ENCODE peak calls at places on chromosomes 7 and 10, in seven cellular contexts. Z is GM13976; L is right cardiac atrium; G is NCI-H1092; H is SK-N-DZ; U is posterior cingulate gyrus; M is stimulated activated CD4-positive, alpha-beta T cell treated with anti-CD3 and anti-CD28 coated beads, Interleukin-4, amount 100 ng/mL, for 24 hours. O is an unnamed sample.

GRCh38 chr7:75650062-75650461 is 88.7 kb downstream of the HIP1 start:
- DNase-seq in L (no peak), G (peak), U (no peak), Z (no peak), M (no peak), H (no peak), O (no peak)

GRCh38 chr7:2495402-2496309 is 19.5 kb upstream of the GRIFIN start:
- DNase-seq in H (peak), Z (no peak), U (no peak), G (no peak), M (no peak), L (peak), O (no peak)

GRCh38 chr10:77173615-77174461 is 463.8 kb downstream of the KCNMA1 start:
- DNase-seq in Z (peak), M (peak), G (peak), U (peak), H (peak), L (peak), O (peak)

GRCh38 chr7:32476816-32477648 is 13.1 kb downstream of the LSM5 start:
- DNase-seq in H (no peak), G (no peak), L (no peak), Z (no peak), M (no peak), U (no peak), O (no peak)

GRCh38 chr7:73885975-73886798 is 25.2 kb downstream of the TMEM270 start:
- DNase-seq in L (peak), U (no peak), G (no peak), M (no peak), Z (no peak), H (no peak), O (peak)

GRCh38 chr10:130725474-130725970 is 586.0 kb downstream of the TCERG1L start:
- DNase-seq in G (no peak), L (no peak), M (no peak), H (no peak), Z (no peak), U (no peak), O (no peak)

GRCh38 chr10:628386-629045 is 61.0 kb downstream of the DIP2C start:
- DNase-seq in U (peak), Z (no peak), M (no peak), G (no peak), L (no peak), H (no peak), O (no peak)

GRCh38 chr10:71225291-71226058 is 13.1 kb downstream of the UNC5B start:
- DNase-seq in Z (no peak), M (no peak), H (no peak), G (no peak), U (peak), L (peak), O (no peak)

GRCh38 chr10:70404906-70405824 is 1.2 kb downstream of the EIF4EBP2 start:
- DNase-seq in M (peak), L (peak), H (peak), Z (peak), U (peak), G (no peak), O (peak)

GRCh38 chr7:140604760-140605159 is 35.9 kb downstream of the DENND2A start:
- DNase-seq in Z (no peak), M (no peak), L (no peak), G (no peak), U (no peak), H (no peak), O (peak)

GRCh38 chr7:5824297-5824610 is 42.8 kb upstream of the RNF216 start:
- DNase-seq in G (no peak), H (no peak), L (no peak), U (no peak), M (peak), Z (no peak), O (no peak)

GRCh38 chr7:84258628-84259027 is 64.0 kb upstream of the SEMA3A start:
- DNase-seq in U (no peak), G (no peak), M (no peak), L (no peak), H (no peak), Z (no peak), O (peak)

GRCh38 chr7:46145412-46145811 is 224.3 kb upstream of the IGFBP3 start:
- DNase-seq in L (no peak), Z (no peak), M (no peak), U (no peak), H (no peak), G (no peak), O (peak)

GRCh38 chr10:49752584-49752983 is 9.5 kb downstream of the OGDHL start:
- DNase-seq in L (no peak), G (no peak), Z (no peak), M (no peak), U (no peak), H (no peak), O (no peak)

GRCh38 chr7:40279991-40280390 is 145.2 kb downstream of the SUGCT start:
- DNase-seq in H (no peak), L (no peak), U (no peak), Z (no peak), G (no peak), M (no peak), O (no peak)

GRCh38 chr7:117072620-117073118 is 119.4 kb downstream of the ST7 start:
- DNase-seq in G (peak), L (peak), M (no peak), U (peak), H (no peak), Z (no peak), O (peak)

GRCh38 chr7:55280031-55280454 is 85.1 kb upstream of the LANCL2 start:
- DNase-seq in Z (peak), L (peak), G (peak), H (peak), M (peak), U (peak), O (peak)

GRCh38 chr10:72466018-72466417 is 111.3 kb upstream of the DNAJB12 start:
- DNase-seq in L (no peak), U (no peak), G (no peak), Z (no peak), M (no peak), H (no peak), O (no peak)

GRCh38 chr10:102399217-102400021 is 3.9 kb downstream of the NFKB2 start:
- DNase-seq in Z (peak), G (peak), M (peak), L (peak), H (peak), U (peak), O (peak)

GRCh38 chr7:144975882-144976281 is 140.0 kb upstream of the TPK1 start:
- DNase-seq in L (no peak), H (no peak), M (no peak), Z (no peak), G (no peak), U (no peak), O (no peak)

GRCh38 chr7:138125598-138126111 is 49.4 kb downstream of the AKR1D1 start:
- DNase-seq in L (no peak), U (no peak), H (no peak), Z (peak), G (no peak), M (no peak), O (peak)

GRCh38 chr7:112422842-112423496 is 27.3 kb upstream of the IFRD1 start:
- DNase-seq in L (peak), Z (peak), M (peak), U (peak), H (peak), G (no peak), O (peak)

GRCh38 chr10:89032141-89032814 is 41.7 kb downstream of the FAS start:
- DNase-seq in G (no peak), H (no peak), L (peak), U (no peak), M (peak), Z (peak), O (peak)

GRCh38 chr10:60032723-60033122 is 126.4 kb upstream of the CCDC6 start:
- DNase-seq in L (peak), H (peak), Z (peak), M (peak), G (peak), U (peak), O (peak)

GRCh38 chr10:99775850-99776249 is 6.6 kb upstream of the ABCC2 start:
- DNase-seq in U (no peak), M (no peak), G (no peak), H (no peak), L (no peak), Z (no peak), O (peak)

GRCh38 chr7:33733865-33734650 is 171.3 kb upstream of the BMPER start:
- DNase-seq in Z (no peak), M (no peak), U (no peak), G (peak), H (no peak), L (peak), O (no peak)

GRCh38 chr10:22005763-22006162 is 2.2 kb upstream of the DNAJC1 start:
- DNase-seq in H (no peak), L (no peak), Z (no peak), U (no peak), M (no peak), G (no peak), O (no peak)

GRCh38 chr10:113178771-113179170 is 228.7 kb downstream of the TCF7L2 start:
- DNase-seq in H (no peak), L (no peak), U (no peak), Z (no peak), M (no peak), G (no peak), O (no peak)

GRCh38 chr10:68812420-68812819 is 14.9 kb upstream of the STOX1 start:
- DNase-seq in U (no peak), L (no peak), H (no peak), Z (no peak), M (no peak), G (no peak), O (no peak)

GRCh38 chr7:45031829-45032228 is 31.8 kb downstream of the CCM2 start:
- DNase-seq in L (no peak), M (no peak), Z (no peak), U (no peak), G (peak), H (no peak), O (no peak)

GRCh38 chr10:22316286-22317120 is at the start of gene COMMD3:
- DNase-seq in M (peak), U (peak), L (peak), G (peak), Z (peak), H (peak), O (peak)

GRCh38 chr7:78563186-78563585 is 764.6 kb downstream of the PHTF2 start:
- DNase-seq in H (no peak), L (no peak), M (no peak), Z (no peak), G (no peak), U (no peak), O (no peak)